ENCODE peak calls at places on chromosomes 6 and 20, in six cellular contexts. G, Q, P, D, N and X are unnamed samples.

GRCh38 chr6:109373762-109374161 is 8.5 kb downstream of the CD164 start:
- DNase-seq in N (no peak), D (peak), Q (no peak), P (no peak), G (peak), X (peak)

GRCh38 chr6:134589512-134589911 is 271.6 kb upstream of the SGK1 start:
- DNase-seq in D (no peak), N (peak), Q (peak), G (peak), P (peak), X (no peak)

GRCh38 chr6:28953039-28953872 is 29.5 kb upstream of the TRIM27 start:
- DNase-seq in Q (peak), G (peak), D (peak), P (no peak), N (peak), X (peak)

GRCh38 chr20:48818481-48818987 is 9.3 kb downstream of the PREX1 start:
- DNase-seq in P (no peak), D (peak), N (no peak), Q (no peak), G (no peak), X (peak)

GRCh38 chr6:131303338-131303954 is 168.2 kb downstream of the AKAP7 start:
- DNase-seq in G (no peak), D (no peak), P (no peak), N (no peak), Q (no peak), X (no peak)

GRCh38 chr6:31005249-31006020 is 4.8 kb upstream of the MUC22 start:
- DNase-seq in N (no peak), G (no peak), D (no peak), P (no peak), Q (no peak), X (no peak)

GRCh38 chr6:155495011-155495768 is 39.6 kb upstream of the NOX3 start:
- DNase-seq in Q (peak), N (peak), P (peak), D (no peak), G (peak), X (no peak)

GRCh38 chr20:58389324-58389967 is 417 bp downstream of the VAPB start:
- DNase-seq in N (no peak), Q (peak), G (peak), P (no peak), D (peak), X (peak)

GRCh38 chr6:137950581-137950980 is 83.5 kb downstream of the TNFAIP3 start:
- DNase-seq in N (no peak), P (no peak), D (no peak), G (no peak), Q (no peak), X (no peak)

GRCh38 chr6:141421378-141421777 is 711.3 kb upstream of the GJE1 start:
- DNase-seq in N (peak), D (no peak), G (peak), P (peak), Q (peak), X (no peak)

GRCh38 chr6:135285165-135285564 is 104.1 kb downstream of the MYB start:
- DNase-seq in D (no peak), G (no peak), P (no peak), N (no peak), Q (no peak), X (no peak)

GRCh38 chr6:6580225-6580870 is 8.2 kb upstream of the LY86 start:
- DNase-seq in N (no peak), P (no peak), Q (no peak), D (no peak), G (no peak), X (no peak)

GRCh38 chr20:57582432-57583288 is 21.8 kb downstream of the PCK1 start:
- DNase-seq in Q (peak), D (no peak), P (no peak), G (no peak), N (peak), X (no peak)

GRCh38 chr6:157106487-157106886 is 216.8 kb downstream of the TMEM242 start:
- DNase-seq in P (no peak), N (no peak), D (no peak), Q (peak), G (peak), X (no peak)

GRCh38 chr6:43231053-43231452 is 1.8 kb upstream of the DNPH1 start:
- DNase-seq in P (no peak), Q (no peak), N (no peak), D (no peak), G (no peak), X (no peak)

GRCh38 chr6:36120539-36120938 is 9.8 kb upstream of the MAPK13 start:
- DNase-seq in N (no peak), G (no peak), D (no peak), P (no peak), Q (no peak), X (peak)

GRCh38 chr6:44161997-44162338 is 3.3 kb downstream of the CAPN11 start:
- DNase-seq in P (no peak), Q (peak), G (peak), N (no peak), D (no peak), X (no peak)

GRCh38 chr6:33211136-33211535 is 2.8 kb downstream of the RING1 start:
- DNase-seq in G (no peak), P (no peak), D (no peak), N (no peak), Q (no peak), X (peak)
- TF ChIP-seq CTCF in G (no peak), P (no peak), D (no peak), N (no peak), Q (no peak), X (no peak)

DNA sequence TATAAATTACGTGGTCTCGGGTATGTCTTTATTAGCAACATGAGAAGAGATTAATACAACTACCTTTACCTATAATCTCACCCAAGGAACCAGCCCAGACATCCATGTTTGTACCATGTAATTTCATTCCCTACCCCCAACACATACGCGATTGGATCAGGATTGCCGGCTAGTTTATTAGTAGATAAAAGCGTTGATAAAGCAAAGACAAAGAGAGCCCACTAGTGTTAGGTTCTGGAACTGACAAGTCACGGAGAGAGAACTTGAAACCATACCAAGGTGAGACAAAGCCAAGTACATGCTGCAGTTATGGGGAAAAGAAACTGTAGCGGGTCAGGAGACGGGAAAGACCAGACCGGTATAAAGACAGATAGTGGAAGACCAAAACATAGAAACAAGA is 37.4 kb upstream of the FAM135A start:
- DNase-seq in N (no peak), P (no peak), D (no peak), Q (no peak), G (no peak), X (no peak)
- TF ChIP-seq CTCF in N (peak), P (peak), D (no peak), Q (peak), G (peak), X (peak)

DNA sequence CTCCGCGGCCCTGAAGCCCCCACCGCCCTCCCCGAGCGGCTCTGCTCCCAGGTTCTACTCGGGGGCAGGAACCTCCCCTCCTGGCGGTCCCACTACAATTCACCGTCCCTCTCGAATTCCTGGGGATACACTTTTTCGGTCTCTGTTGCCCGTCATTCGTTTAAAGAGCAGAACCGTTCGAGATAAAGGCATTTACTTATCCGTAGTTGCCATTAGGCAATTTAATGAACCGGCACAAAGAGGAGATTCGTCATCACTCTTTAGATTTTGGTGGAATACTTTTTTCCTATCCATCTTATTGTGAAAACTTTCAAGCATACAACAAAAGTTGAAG is 1.1 kb upstream of the CD24 start:
- DNase-seq in G (no peak), D (no peak), P (no peak), N (no peak), Q (no peak), X (no peak)
- TF ChIP-seq CTCF in G (no peak), D (no peak), P (no peak), N (no peak), Q (no peak), X (no peak)

GRCh38 chr20:8545212-8545611 is 413.1 kb downstream of the PLCB1 start:
- DNase-seq in G (peak), N (no peak), P (peak), D (no peak), Q (peak), X (no peak)

GRCh38 chr20:8536219-8536618 is 404.2 kb downstream of the PLCB1 start:
- DNase-seq in Q (no peak), G (no peak), N (no peak), D (no peak), P (no peak), X (no peak)

GRCh38 chr20:8542115-8542486 is 410.0 kb downstream of the PLCB1 start:
- DNase-seq in Q (no peak), G (no peak), D (no peak), N (no peak), P (no peak), X (no peak)

GRCh38 chr20:8535403-8536003 is 403.4 kb downstream of the PLCB1 start:
- DNase-seq in P (no peak), D (no peak), Q (no peak), N (no peak), G (peak), X (peak)

DNA sequence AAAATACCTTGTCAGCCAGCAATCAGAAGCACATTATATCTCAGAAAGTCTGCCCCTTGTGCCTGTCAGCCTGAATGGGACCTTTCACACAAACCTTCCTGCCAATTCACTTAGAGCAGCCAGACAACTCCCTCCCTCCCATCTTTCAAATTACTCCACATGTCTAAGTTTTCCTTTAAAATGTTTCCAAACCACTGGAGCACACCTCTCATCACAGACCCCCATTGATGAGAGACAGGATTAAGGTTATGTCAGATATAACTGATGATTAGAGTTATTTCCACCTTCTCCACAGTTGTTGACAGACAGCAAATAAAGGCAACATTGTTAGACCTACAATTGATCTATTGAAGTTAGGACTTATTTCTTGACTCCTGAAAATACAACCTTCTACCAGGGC is 408.4 kb downstream of the PLCB1 start:
- DNase-seq in Q (no peak), P (no peak), N (no peak), G (no peak), D (no peak), X (no peak)
- TF ChIP-seq CTCF in Q (no peak), P (no peak), N (no peak), G (no peak), D (no peak), X (no peak)

DNA sequence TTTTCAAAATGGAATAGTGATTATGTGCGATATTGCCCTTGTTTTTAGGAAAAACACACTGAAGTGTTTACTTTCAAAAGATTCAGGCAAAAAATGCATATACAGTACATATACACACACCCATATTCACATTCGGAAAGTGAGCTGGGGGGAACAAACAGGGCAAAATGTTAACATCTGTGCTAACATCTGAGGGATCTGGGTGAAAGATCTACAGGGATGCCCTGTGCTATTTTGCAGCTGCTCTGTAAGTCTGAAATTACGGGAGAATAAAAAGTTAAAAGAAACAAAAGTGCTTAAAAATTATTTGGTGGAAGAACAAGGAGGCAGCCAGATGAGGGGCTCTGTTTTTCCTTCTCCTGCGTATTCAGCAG is 860 bp downstream of the CST3 start:
- DNase-seq in P (no peak), D (no peak), N (no peak), G (no peak), Q (no peak), X (no peak)
- TF ChIP-seq CTCF in P (no peak), D (no peak), N (no peak), G (no peak), Q (no peak), X (no peak)

GRCh38 chr6:166768761-166769160 is 141.7 kb upstream of the RPS6KA2 start:
- DNase-seq in P (no peak), N (no peak), G (no peak), Q (no peak), D (no peak), X (no peak)

GRCh38 chr6:166769648-166770047 is 142.6 kb upstream of the RPS6KA2 start:
- DNase-seq in N (no peak), D (no peak), G (no peak), Q (no peak), P (no peak), X (no peak)

GRCh38 chr6:166772518-166772917 is 145.5 kb upstream of the RPS6KA2 start:
- DNase-seq in G (no peak), N (no peak), D (no peak), P (no peak), Q (no peak), X (no peak)

GRCh38 chr6:166771701-166772100 is 144.7 kb upstream of the RPS6KA2 start:
- DNase-seq in N (no peak), Q (no peak), D (no peak), G (no peak), P (no peak), X (no peak)

DNA sequence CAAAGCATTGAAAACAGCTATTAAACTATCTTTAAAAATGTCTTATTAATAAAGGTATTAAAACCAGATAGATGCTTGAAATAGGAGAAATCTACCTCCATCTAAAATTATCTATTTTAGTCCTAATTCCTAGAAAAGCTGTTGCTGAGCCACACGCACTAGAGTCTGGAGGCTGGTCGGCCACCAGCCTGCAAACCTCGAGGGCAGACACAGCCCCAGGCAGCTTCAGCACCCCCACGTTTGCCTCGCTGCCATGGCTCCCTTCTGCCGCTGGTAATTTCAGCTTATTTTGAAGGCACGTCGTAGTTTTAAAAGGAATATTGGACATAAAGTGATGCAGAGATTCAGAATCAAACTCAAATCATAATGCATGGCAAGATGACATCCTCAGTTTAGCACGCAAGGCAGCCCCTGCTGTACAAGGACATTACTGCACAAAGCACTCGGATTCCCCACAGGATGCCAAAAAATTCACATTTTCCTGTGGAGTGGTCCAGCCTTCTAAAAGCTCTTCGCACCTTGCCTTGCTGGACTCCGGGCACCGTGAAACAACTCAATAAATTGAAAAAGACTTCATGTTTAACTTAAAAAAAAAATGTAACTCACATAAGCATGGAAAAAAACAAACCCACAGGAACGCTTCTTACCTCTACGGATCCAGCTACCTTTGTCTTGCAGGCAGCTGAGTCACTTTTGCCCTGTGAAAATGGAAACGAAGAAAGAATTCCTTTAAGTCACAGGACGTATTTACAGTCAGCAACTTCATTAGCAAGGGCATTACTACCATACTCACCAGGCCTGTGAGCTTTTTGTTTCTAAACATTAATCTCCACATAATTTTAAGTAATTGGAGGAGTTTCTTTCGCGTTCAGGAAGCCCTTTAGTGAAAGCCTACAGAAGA is 143.4 kb upstream of the RPS6KA2 start:
- DNase-seq in N (no peak), G (no peak), Q (peak), D (no peak), P (no peak), X (no peak)
- TF ChIP-seq CTCF in N (peak), G (peak), Q (peak), D (no peak), P (peak), X (no peak)

DNA sequence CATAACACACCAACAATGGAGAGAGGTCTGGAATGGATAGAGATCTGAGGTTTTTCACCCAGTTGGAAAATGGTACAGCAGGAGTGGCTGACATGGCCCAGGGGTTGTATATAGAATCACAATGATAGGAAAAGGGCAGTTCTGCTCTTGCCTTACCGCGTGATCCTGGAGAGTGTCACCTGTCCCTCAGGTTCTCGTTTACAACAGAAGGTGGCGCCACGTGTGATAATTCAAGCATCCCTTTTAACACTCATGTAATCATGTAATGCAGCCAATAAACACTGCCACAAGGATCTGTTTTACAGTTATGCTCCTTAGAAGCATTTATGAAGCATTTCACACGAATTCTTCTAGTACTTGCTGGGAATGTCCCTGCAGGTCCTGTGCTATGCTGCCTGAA is 12.9 kb upstream of the WFDC2 start:
- DNase-seq in N (no peak), G (no peak), P (no peak), Q (no peak), D (peak), X (peak)
- TF ChIP-seq CTCF in N (peak), G (peak), P (peak), Q (no peak), D (peak), X (peak)